ENCODE peak calls at places on chromosomes 13 and 19, in nine cellular contexts. C is central memory CD4-positive, alpha-beta T cell; S is foreskin fibroblast; I is stimulated activated CD4-positive, alpha-beta T cell treated with anti-CD3 and anti-CD28 coated beads, Interleukin-2, amount 100 ng/mL, for 4 hours; Y is heart left ventricle; D is BJ; O is GM12865; E is ecto neural progenitor cell; N is SW 1271. U is an unnamed sample.

GRCh38 chr19:9671654-9672053 is 3.2 kb downstream of the ZNF562 start:
- DNase-seq in C (no peak), S (peak; percentile 6), I (no peak), Y (no peak), D (no peak), O (no peak), E (no peak), N (no peak), U (no peak)

GRCh38 chr13:52371736-52372247 is 34.2 kb downstream of the THSD1 start:
- DNase-seq in C (no peak), S (peak; percentile 72), I (no peak), Y (no peak), D (no peak), O (no peak), E (no peak), N (no peak), U (no peak)

GRCh38 chr13:98509271-98510155 is 67.4 kb downstream of the STK24 start:
- DNase-seq in C (peak; percentile 33), S (peak; percentile 97), I (no peak), Y (peak; percentile 82), D (peak; percentile 78), O (peak; percentile 89), E (no peak), N (peak; percentile 92), U (no peak)

GRCh38 chr19:37966211-37967072 is 59.4 kb downstream of the SIPA1L3 start:
- DNase-seq in C (no peak), S (no peak), I (no peak), Y (no peak), D (no peak), O (no peak), E (no peak), N (no peak), U (no peak)

GRCh38 chr19:18090545-18091216 is 3.9 kb upstream of the IL12RB1 start:
- DNase-seq in C (no peak), S (peak; percentile 59), I (no peak), Y (no peak), D (no peak), O (no peak), E (no peak), N (no peak), U (no peak)

GRCh38 chr19:6060600-6061391 is 49.5 kb downstream of the RFX2 start:
- DNase-seq in C (peak; percentile 52), S (peak; percentile 39), I (peak; percentile 33), Y (no peak), D (no peak), O (no peak), E (peak; percentile 35), N (no peak), U (no peak)

GRCh38 chr19:10074153-10074552 is 12.0 kb upstream of the SHFL start:
- DNase-seq in C (peak; percentile 56), S (peak; percentile 52), I (peak; percentile 35), Y (no peak), D (no peak), O (peak; percentile 76), E (no peak), N (peak; percentile 61), U (no peak)

GRCh38 chr13:40916207-40916998 is 102.7 kb downstream of the ELF1 start:
- DNase-seq in C (no peak), S (peak; percentile 74), I (no peak), Y (no peak), D (peak; percentile 14), O (no peak), E (no peak), N (no peak), U (no peak)

GRCh38 chr13:84050551-84050950 is 168.3 kb upstream of the SLITRK1 start:
- DNase-seq in C (no peak), S (no peak), I (no peak), Y (no peak), D (peak; percentile 74), O (no peak), E (no peak), N (no peak), U (no peak)

GRCh38 chr19:34254552-34255432 is at the start of gene GARRE1:
- DNase-seq in C (peak; percentile 79), S (peak; percentile 55), I (no peak), Y (peak; percentile 65), D (no peak), O (peak; percentile 84), E (no peak), N (peak; percentile 12), U (peak; percentile 60)

GRCh38 chr13:106636492-106636891 is 68.6 kb upstream of the ARGLU1 start:
- DNase-seq in C (no peak), S (no peak), I (no peak), Y (no peak), D (no peak), O (no peak), E (no peak), N (no peak), U (no peak)

GRCh38 chr13:101817898-101818297 is 365.4 kb downstream of the ITGBL1 start:
- DNase-seq in C (no peak), S (no peak), I (no peak), Y (no peak), D (no peak), O (no peak), E (no peak), N (no peak), U (no peak)

GRCh38 chr13:102394158-102395053 is 7.4 kb downstream of the FGF14 start:
- DNase-seq in C (peak; percentile 94), S (peak; percentile 98), I (peak; percentile 95), Y (peak; percentile 96), D (peak; percentile 20), O (peak; percentile 96), E (peak; percentile 98), N (no peak), U (peak; percentile 99)

GRCh38 chr13:38819053-38819452 is 132.2 kb downstream of the FREM2 start:
- DNase-seq in C (no peak), S (no peak), I (no peak), Y (no peak), D (no peak), O (peak; percentile 21), E (no peak), N (no peak), U (no peak)

GRCh38 chr13:98217597-98217996 is 40.5 kb upstream of the RNF113B start:
- DNase-seq in C (no peak), S (no peak), I (no peak), Y (no peak), D (no peak), O (no peak), E (no peak), N (no peak), U (no peak)

GRCh38 chr19:18897108-18898029 is 1.4 kb upstream of the CERS1 start:
- DNase-seq in C (no peak), S (no peak), I (no peak), Y (no peak), D (no peak), O (no peak), E (no peak), N (no peak), U (no peak)

GRCh38 chr19:10648360-10648759 is 5.8 kb upstream of the ILF3 start:
- DNase-seq in C (no peak), S (no peak), I (no peak), Y (no peak), D (no peak), O (no peak), E (no peak), N (no peak), U (no peak)

U was measured in nephron progenitor cell.